ENCODE peak calls at places on chromosome 22, in five cellular contexts. L is suprapubic skin, G is midbrain, B is mesenchymal stem cell, K is amygdala. V is an unnamed sample.

GRCh38 chr22:46547179-46547882 is 9.9 kb upstream of the CELSR1 start:
- DNase-seq in L (no peak), B (peak), K (no peak), G (no peak), V (no peak)

GRCh38 chr22:44587004-44587793 is 89.2 kb upstream of the RTL6 start:
- DNase-seq in G (no peak), L (no peak), K (no peak), B (no peak), V (no peak)

GRCh38 chr22:50010676-50011446 is 1.7 kb downstream of the IL17REL start:
- DNase-seq in B (no peak), G (no peak), L (no peak), K (no peak), V (no peak)

GRCh38 chr22:35631597-35631996 is 14.5 kb upstream of the MB start:
- DNase-seq in L (peak), B (no peak), G (no peak), K (no peak), V (peak)

GRCh38 chr22:49847751-49848689 is 5.6 kb upstream of the ZBED4 start:
- DNase-seq in G (no peak), L (no peak), K (no peak), B (no peak), V (no peak)

GRCh38 chr22:47195676-47196492 is 433.4 kb downstream of the TBC1D22A start:
- DNase-seq in L (peak), K (no peak), G (no peak), B (no peak), V (no peak)

GRCh38 chr22:45218974-45219373 is 21.7 kb downstream of the KIAA0930 start:
- DNase-seq in K (no peak), L (no peak), G (no peak), B (peak), V (no peak)

GRCh38 chr22:25334091-25334490 is 114.7 kb downstream of the CRYBB2 start:
- DNase-seq in G (peak), L (no peak), K (no peak), B (no peak), V (peak)

GRCh38 chr22:23219787-23220484 is 39.6 kb downstream of the BCR start:
- DNase-seq in G (no peak), B (peak), L (no peak), K (no peak), V (no peak)

GRCh38 chr22:27651486-27651885 is 150.1 kb downstream of the MN1 start:
- DNase-seq in K (no peak), G (no peak), B (no peak), L (no peak), V (no peak)

GRCh38 chr22:35637943-35638342 is 10.3 kb upstream of the APOL6 start:
- DNase-seq in L (no peak), G (no peak), K (no peak), B (no peak), V (no peak)

GRCh38 chr22:36940676-36941075 is 27.2 kb downstream of the CSF2RB start:
- DNase-seq in K (no peak), G (no peak), L (peak), B (no peak), V (no peak)

GRCh38 chr22:27848005-27848404 is 46.4 kb upstream of the MN1 start:
- DNase-seq in K (no peak), G (no peak), L (peak), B (no peak), V (no peak)

GRCh38 chr22:43185860-43186261 is 1.1 kb downstream of the TTLL12 start:
- DNase-seq in B (peak), G (peak), L (no peak), K (no peak), V (no peak)

GRCh38 chr22:20503816-20504215 is 3.6 kb upstream of the MED15 start:
- DNase-seq in K (no peak), L (no peak), B (no peak), G (no peak), V (no peak)

GRCh38 chr22:16387088-16387487 is 205.5 kb downstream of the CCT8L2 start:
- DNase-seq in G (no peak), K (no peak), B (no peak), L (no peak), V (no peak)

GRCh38 chr22:35766654-35767580 is 49.2 kb downstream of the APOL5 start:
- DNase-seq in K (no peak), B (peak), G (no peak), L (no peak), V (no peak)

GRCh38 chr22:25704701-25705100 is 37.3 kb upstream of the MYO18B start:
- DNase-seq in L (no peak), G (no peak), B (no peak), K (no peak), V (no peak)

GRCh38 chr22:23538502-23538860 is 41.6 kb downstream of the IGLL1 start:
- DNase-seq in G (no peak), K (no peak), L (peak), B (no peak), V (no peak)

GRCh38 chr22:35155403-35156025 is 89.6 kb downstream of the ISX start:
- DNase-seq in B (no peak), G (no peak), K (no peak), L (no peak), V (peak)

GRCh38 chr22:49600891-49601431 is 226.7 kb downstream of the BRD1 start:
- DNase-seq in G (no peak), L (no peak), B (no peak), K (no peak), V (no peak)

GRCh38 chr22:26845016-26845728 is 187.8 kb downstream of the MIAT start:
- DNase-seq in K (no peak), G (no peak), B (peak), L (peak), V (no peak)

GRCh38 chr22:40593460-40594273 is 42.9 kb downstream of the MRTFA start:
- DNase-seq in K (no peak), G (no peak), L (no peak), B (no peak), V (peak)

GRCh38 chr22:50208430-50208938 is 7.7 kb downstream of the SELENOO start:
- DNase-seq in L (no peak), G (no peak), K (no peak), B (no peak), V (no peak)

GRCh38 chr22:35984776-35985175 is 43.8 kb downstream of the RBFOX2 start:
- DNase-seq in B (no peak), K (no peak), L (no peak), G (no peak), V (no peak)

GRCh38 chr22:31346733-31347250 is 646 bp upstream of the PATZ1 start:
- DNase-seq in B (peak), K (peak), G (peak), L (no peak), V (peak)

GRCh38 chr22:44620129-44620840 is 81.7 kb upstream of the PRR5 start:
- DNase-seq in L (peak), B (peak), K (no peak), G (no peak), V (peak)

GRCh38 chr22:11598492-11599440 is 3929.2 kb upstream of the OR11H1 start:
- DNase-seq in L (no peak), K (no peak), G (no peak), B (no peak), V (no peak)

GRCh38 chr22:44033287-44033686 is 9.2 kb downstream of the PARVB start:
- DNase-seq in L (no peak), K (no peak), G (no peak), B (no peak), V (no peak)

GRCh38 chr22:20061481-20061861 is 18.6 kb upstream of the DGCR8 start:
- DNase-seq in B (no peak), K (no peak), G (no peak), L (no peak), V (no peak)

GRCh38 chr22:43289976-43290663 is 53.1 kb downstream of the SCUBE1 start:
- DNase-seq in K (no peak), L (no peak), G (no peak), B (peak), V (no peak)

GRCh38 chr22:23256986-23257888 is 76.9 kb downstream of the BCR start:
- DNase-seq in L (peak), B (peak), K (no peak), G (no peak), V (no peak)

GRCh38 chr22:45340323-45340722 is 30.6 kb downstream of the FAM118A start:
- DNase-seq in L (no peak), K (no peak), G (no peak), B (no peak), V (no peak)

GRCh38 chr22:30680998-30681770 is 13.5 kb upstream of the OSBP2 start:
- DNase-seq in B (no peak), L (no peak), K (no peak), G (no peak), V (no peak)

GRCh38 chr22:35995772-35996171 is 32.9 kb downstream of the RBFOX2 start:
- DNase-seq in B (peak), L (peak), K (no peak), G (no peak), V (no peak)

GRCh38 chr22:47631571-47632102 is 869.2 kb downstream of the TBC1D22A start:
- DNase-seq in K (no peak), B (no peak), L (no peak), G (no peak), V (peak)

GRCh38 chr22:37449281-37449680 is 22.0 kb upstream of the ELFN2 start:
- DNase-seq in L (no peak), G (no peak), B (no peak), K (no peak), V (no peak)

GRCh38 chr22:42931421-42932196 is 74.5 kb upstream of the ARFGAP3 start:
- DNase-seq in K (no peak), B (no peak), G (no peak), L (no peak), V (no peak)